ENCODE peak calls at places on chromosomes 11 and 22, in six cellular contexts. V is psoas muscle, Y is hepatocyte, W is IMR-90, N is iPS DF 6.9, I is mammary epithelial cell. T is an unnamed sample. For H3K9me3 and H3K4me1, the result is how much of the 10 kb centered on the place peaks cover.

GRCh38 chr11:355581-356458 is 13.5 kb upstream of the B4GALNT4 start:
- DNase-seq in V (peak), Y (peak), W (peak), N (no peak), I (peak), T (peak)

GRCh38 chr11:83625336-83625735 is 339.2 kb upstream of the CCDC90B start:
- DNase-seq in V (no peak), Y (no peak), W (no peak), N (no peak), I (no peak), T (no peak)

GRCh38 chr11:76266269-76266668 is 60.0 kb upstream of the WNT11 start:
- DNase-seq in V (no peak), Y (peak), W (peak), N (no peak), I (peak), T (no peak)

GRCh38 chr22:19940536-19941364 is 822 bp upstream of the COMT start:
- DNase-seq in V (peak), Y (no peak), W (no peak), N (no peak), I (no peak), T (no peak)

GRCh38 chr11:76598426-76598839 is 72.1 kb downstream of the LRRC32 start:
- DNase-seq in V (no peak), Y (peak), W (peak), N (no peak), I (no peak), T (peak)

GRCh38 chr11:6357222-6357621 is 33.1 kb upstream of the SMPD1 start:
- DNase-seq in V (peak), Y (peak), W (peak), N (no peak), I (peak), T (peak)

GRCh38 chr11:3026803-3027202 is 30.4 kb downstream of the CARS1 start:
- DNase-seq in V (no peak), Y (no peak), W (no peak), N (no peak), I (no peak), T (no peak)

GRCh38 chr11:102007567-102008437 is 39.4 kb upstream of the CFAP300 start:
- DNase-seq in V (no peak), Y (peak), W (peak), N (no peak), I (peak), T (no peak)

GRCh38 chr22:20750461-20751184 is 23.3 kb upstream of the SERPIND1 start:
- DNase-seq in V (peak), Y (peak), W (peak), N (no peak), I (peak), T (no peak)

GRCh38 chr11:34416746-34417145 is 22.0 kb upstream of the CAT start:
- DNase-seq in V (no peak), Y (no peak), W (no peak), N (no peak), I (no peak), T (no peak)

GRCh38 chr11:82863209-82863608 is 37.0 kb downstream of the PRCP start:
- DNase-seq in V (no peak), Y (no peak), W (no peak), N (no peak), I (no peak), T (no peak)

GRCh38 chr22:43110444-43110926 is at the start of gene BIK:
- DNase-seq in V (no peak), Y (peak), W (no peak), N (no peak), I (peak), T (no peak)

GRCh38 chr11:87820026-87820425 is 355.2 kb downstream of the RAB38 start:
- DNase-seq in V (no peak), Y (no peak), W (no peak), N (no peak), I (no peak), T (no peak)

GRCh38 chr11:116233581-116233980 is 539.2 kb downstream of the BUD13 start:
- DNase-seq in V (no peak), Y (no peak), W (no peak), N (no peak), I (no peak), T (no peak)

GRCh38 chr11:44529895-44530412 is 35.5 kb upstream of the CD82 start:
- DNase-seq in V (no peak), Y (no peak), W (no peak), N (no peak), I (no peak), T (no peak)

GRCh38 chr11:105344938-105345337 is 205.4 kb upstream of the CARD18 start:
- DNase-seq in V (no peak), Y (no peak), W (no peak), N (no peak), I (no peak), T (no peak)

GRCh38 chr11:42593426-42593825 is 718.4 kb upstream of the API5 start:
- DNase-seq in V (no peak), Y (no peak), W (no peak), N (no peak), I (no peak), T (no peak)

GRCh38 chr11:47391077-47391583 is 12.8 kb upstream of the SPI1 start:
- DNase-seq in V (no peak), Y (no peak), W (no peak), N (no peak), I (no peak), T (no peak)

GRCh38 chr11:104964247-104964646 is 4.1 kb downstream of the CASP4 start:
- DNase-seq in V (no peak), Y (no peak), W (no peak), N (no peak), I (no peak), T (no peak)

GRCh38 chr11:34865261-34865660 is 50.9 kb downstream of the APIP start:
- DNase-seq in V (no peak), Y (no peak), W (no peak), N (no peak), I (peak), T (no peak)

GRCh38 chr11:5689551-5689983 is at the start of gene TRIM22:
- DNase-seq in V (no peak), Y (peak), W (peak), N (peak), I (peak), T (peak)

GRCh38 chr22:22576244-22576988 is 17.4 kb upstream of the PRAME start:
- DNase-seq in V (peak), Y (peak), W (peak), N (no peak), I (peak), T (no peak)

DNA sequence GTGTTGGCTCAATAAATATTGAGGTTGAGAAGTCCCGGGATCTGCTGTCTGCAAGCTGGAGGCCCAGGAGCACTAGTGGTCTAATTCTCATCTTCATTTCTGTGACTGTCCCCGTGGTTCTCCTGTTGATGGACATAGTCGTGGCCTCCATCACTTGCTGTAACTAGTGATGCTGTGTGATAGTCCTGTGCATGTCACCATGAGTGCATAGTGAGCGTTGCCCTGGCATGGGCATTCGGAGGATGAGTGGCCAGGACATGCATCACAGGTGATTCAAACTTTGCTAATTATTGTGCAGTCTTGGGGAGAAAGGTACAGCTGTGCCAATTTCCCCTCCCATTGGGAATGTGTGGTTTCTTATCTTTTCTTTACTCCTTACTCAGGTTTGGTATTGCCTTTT is 902.2 kb downstream of the BRD1 start:
- DNase-seq in V (no peak), Y (no peak), W (no peak), N (no peak), I (no peak), T (no peak)
- H3K9me3 ChIP-seq in V (under half), Y (under half), W (under half), N (under half), I (under half), T (under half)

GRCh38 chr22:28030442-28030841 is 111.4 kb upstream of the PITPNB start:
- DNase-seq in V (no peak), Y (no peak), W (peak), N (no peak), I (no peak), T (no peak)

GRCh38 chr22:28029962-28030361 is 110.9 kb upstream of the PITPNB start:
- DNase-seq in V (no peak), Y (no peak), W (no peak), N (no peak), I (no peak), T (no peak)

GRCh38 chr22:28032896-28033295 is 113.8 kb upstream of the PITPNB start:
- DNase-seq in V (no peak), Y (no peak), W (no peak), N (no peak), I (no peak), T (no peak)

GRCh38 chr22:28029201-28029948 is 110.3 kb upstream of the PITPNB start:
- DNase-seq in V (peak), Y (no peak), W (peak), N (no peak), I (no peak), T (peak)

DNA sequence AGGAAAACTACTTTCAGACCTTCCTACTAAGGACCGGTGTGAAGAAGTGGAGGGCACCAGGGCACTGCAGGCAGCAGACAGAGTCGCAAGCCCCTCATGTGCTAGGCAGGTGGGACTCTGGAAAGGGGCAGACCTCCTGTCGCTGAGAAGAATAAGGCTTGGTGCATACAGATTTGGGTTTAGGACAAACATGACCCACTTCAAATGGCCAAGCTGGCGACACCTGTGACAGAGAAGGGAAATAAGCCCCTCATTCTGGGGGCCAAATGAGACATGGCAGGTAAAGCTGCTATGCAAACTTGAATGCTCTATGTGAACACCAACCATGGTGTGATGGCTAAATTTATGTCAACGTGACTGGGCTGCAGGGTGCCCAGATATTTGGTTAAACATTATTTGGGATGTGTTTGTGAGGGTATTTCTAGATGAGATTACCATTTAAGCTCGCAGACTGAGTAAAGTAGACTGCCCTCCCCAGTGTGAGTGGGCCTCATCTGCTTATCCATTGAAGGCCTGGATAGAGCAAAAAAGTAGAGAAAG is 112.4 kb upstream of the PITPNB start:
- DNase-seq in V (no peak), Y (no peak), W (no peak), N (no peak), I (no peak), T (no peak)
- H3K4me1 ChIP-seq in V (half or more), Y (under half), W (under half), N (under half), I (under half), T (under half)

GRCh38 chr22:11627798-11628650 is 3900.0 kb upstream of the OR11H1 start:
- DNase-seq in V (peak), Y (no peak), W (no peak), N (no peak), I (no peak), T (peak)
- H3K9me3 ChIP-seq in V (under half), Y (under half), W (under half), N (under half), I (under half), T (under half)

DNA sequence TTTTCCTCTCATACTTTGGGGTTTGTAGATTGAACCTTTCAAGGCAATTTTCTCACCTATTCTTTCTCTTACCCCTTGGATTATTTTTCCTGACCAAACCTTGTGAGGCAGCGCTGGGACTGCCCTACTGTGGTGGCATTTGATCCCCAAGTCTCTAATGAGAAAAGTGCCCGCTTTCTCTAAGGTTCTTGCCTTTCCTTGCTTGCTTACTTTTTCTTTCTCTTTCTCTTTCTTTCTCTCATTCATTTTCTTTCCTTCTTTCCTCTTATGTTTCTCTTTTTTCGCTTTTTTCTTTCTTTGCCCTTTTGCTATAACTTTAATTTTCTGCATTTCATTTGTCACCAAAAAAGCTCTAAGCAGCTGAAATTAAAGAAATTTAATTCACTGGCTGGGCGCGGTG is 40.7 kb upstream of the ADSL start:
- DNase-seq in V (no peak), Y (no peak), W (no peak), N (no peak), I (no peak), T (no peak)
- H3K4me1 ChIP-seq in V (under half), Y (under half), W (under half), N (under half), I (under half), T (under half)